ENCODE peak calls at places on chromosome 15, in five cellular contexts. S is tibial nerve, F is left ventricle myocardium inferior, C is brain microvascular endothelial cell, G is mucosa of descending colon. D is an unnamed sample.

GRCh38 chr15:50911641-50912040 is 3.2 kb downstream of the AP4E1 start:
- DNase-seq in C (no peak), G (no peak), S (no peak), F (no peak), D (no peak)

GRCh38 chr15:58758141-58758540 is 8.6 kb upstream of the ADAM10 start:
- DNase-seq in S (no peak), C (no peak), F (no peak), G (no peak), D (no peak)

GRCh38 chr15:75989045-75989444 is 23.2 kb downstream of the NRG4 start:
- DNase-seq in F (no peak), G (no peak), S (no peak), C (no peak), D (no peak)

GRCh38 chr15:67812232-67812631 is 13.1 kb upstream of the SKOR1 start:
- DNase-seq in C (no peak), S (no peak), G (no peak), F (no peak), D (no peak)

GRCh38 chr15:40930430-40931299 is 1.5 kb downstream of the DLL4 start:
- DNase-seq in C (no peak), G (peak), F (peak), S (no peak), D (peak)

GRCh38 chr15:77001351-77001750 is 6.4 kb downstream of the PSTPIP1 start:
- DNase-seq in G (peak), F (no peak), S (no peak), C (no peak), D (no peak)

GRCh38 chr15:50312636-50313035 is 42.4 kb downstream of the GABPB1 start:
- DNase-seq in F (no peak), G (no peak), S (no peak), C (no peak), D (no peak)

GRCh38 chr15:49627407-49627877 is 6.6 kb downstream of the DTWD1 start:
- DNase-seq in S (no peak), G (no peak), F (no peak), C (peak), D (no peak)

GRCh38 chr15:81893182-81893833 is 152.5 kb downstream of the MEX3B start:
- DNase-seq in F (no peak), S (no peak), G (no peak), C (no peak), D (no peak)

GRCh38 chr15:30065025-30065801 is 17.5 kb upstream of the GOLGA8J start:
- DNase-seq in S (no peak), C (peak), G (no peak), F (no peak), D (no peak)

GRCh38 chr15:70817266-70817665 is 36.7 kb downstream of the LARP6 start:
- DNase-seq in C (no peak), S (no peak), G (no peak), F (no peak), D (no peak)

GRCh38 chr15:30992073-30992363 is 590 bp upstream of the MTMR10 start:
- DNase-seq in F (no peak), G (no peak), C (no peak), S (no peak), D (no peak)

GRCh38 chr15:83365370-83365938 is 81.0 kb upstream of the BNC1 start:
- DNase-seq in F (peak), C (peak), S (no peak), G (no peak), D (no peak)

GRCh38 chr15:79523266-79523665 is 91.1 kb downstream of the MINAR1 start:
- DNase-seq in G (no peak), F (no peak), C (no peak), S (no peak), D (no peak)

GRCh38 chr15:42068601-42069000 is 25.8 kb downstream of the PLA2G4D start:
- DNase-seq in C (no peak), S (no peak), F (no peak), G (peak), D (no peak)

GRCh38 chr15:96270581-96271172 is 59.8 kb upstream of the NR2F2 start:
- DNase-seq in C (peak), G (no peak), S (no peak), F (no peak), D (no peak)

GRCh38 chr15:81901323-81901722 is 144.5 kb downstream of the MEX3B start:
- DNase-seq in S (no peak), F (no peak), C (no peak), G (no peak), D (no peak)

GRCh38 chr15:57286446-57287127 is 89.7 kb upstream of the CGNL1 start:
- DNase-seq in G (no peak), C (no peak), S (no peak), F (no peak), D (no peak)

GRCh38 chr15:78440375-78441373 is 2.7 kb downstream of the IREB2 start:
- DNase-seq in G (no peak), S (no peak), C (no peak), F (no peak), D (no peak)

GRCh38 chr15:59491062-59491461 is 53.1 kb downstream of the FAM81A start:
- DNase-seq in G (no peak), C (no peak), S (no peak), F (no peak), D (no peak)

GRCh38 chr15:63107895-63108546 is 13.6 kb upstream of the LACTB start:
- DNase-seq in C (peak), S (peak), G (no peak), F (no peak), D (no peak)

GRCh38 chr15:83278191-83278590 is 6.3 kb downstream of the BNC1 start:
- DNase-seq in F (no peak), G (no peak), S (no peak), C (peak), D (no peak)

GRCh38 chr15:34721802-34722795 is 32.7 kb downstream of the GJD2 start:
- DNase-seq in C (peak), S (peak), F (peak), G (no peak), D (peak)
- TF ChIP-seq CTCF in C (no peak), S (no peak), F (peak), G (no peak), D (peak)

GRCh38 chr15:65033659-65034269 is 4.3 kb upstream of the MTFMT start:
- DNase-seq in C (peak), F (no peak), G (no peak), S (no peak), D (no peak)
- TF ChIP-seq CTCF in C (peak), F (peak), G (peak), S (peak), D (peak)

GRCh38 chr15:46277994-46278885 is 643.4 kb downstream of the SQOR start:
- DNase-seq in F (no peak), S (no peak), C (no peak), G (no peak), D (no peak)

GRCh38 chr15:46275701-46276100 is 640.9 kb downstream of the SQOR start:
- DNase-seq in C (no peak), S (no peak), F (no peak), G (no peak), D (no peak)

GRCh38 chr15:46277451-46277850 is 642.6 kb downstream of the SQOR start:
- DNase-seq in S (no peak), G (no peak), C (no peak), F (no peak), D (no peak)

DNA sequence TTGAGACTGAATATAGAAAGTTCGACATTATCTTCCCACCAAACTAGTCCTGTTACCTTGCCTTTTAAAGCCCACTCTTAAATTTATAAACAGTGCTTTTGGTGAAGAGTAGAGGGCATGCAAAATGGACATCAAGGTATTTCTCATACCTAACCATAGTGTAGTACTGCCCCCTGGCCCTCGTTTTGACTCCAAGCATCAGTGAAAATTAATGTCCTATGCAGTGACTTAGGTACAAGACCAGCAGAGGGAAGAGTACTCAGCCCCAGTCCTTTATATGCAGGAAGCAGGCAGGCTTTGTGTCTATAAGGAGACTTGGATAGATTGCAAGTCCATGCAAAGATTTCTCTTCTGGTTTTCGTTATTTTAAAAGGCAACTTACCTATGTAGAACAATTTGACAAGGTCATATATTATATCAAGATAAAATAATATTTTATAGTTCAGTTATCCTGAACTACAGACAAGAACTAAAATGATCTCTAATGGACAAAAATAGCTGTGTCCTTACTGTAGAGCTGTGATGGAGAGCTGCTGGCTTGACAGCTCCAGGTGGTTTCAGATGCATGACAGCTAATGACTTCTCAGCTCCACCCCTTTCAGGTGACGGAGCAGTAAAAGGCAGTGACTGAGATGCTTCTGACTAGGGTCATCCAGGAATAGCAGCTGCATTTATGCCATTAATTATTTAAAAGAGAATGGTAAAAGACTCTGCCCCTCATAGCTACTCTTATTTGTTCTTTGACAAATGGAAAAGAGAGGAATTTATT is 646.1 kb downstream of the SQOR start:
- DNase-seq in G (no peak), F (no peak), C (no peak), S (no peak), D (no peak)
- TF ChIP-seq CTCF in G (no peak), F (peak), C (no peak), S (no peak), D (peak)

GRCh38 chr15:85312925-85313324 is 67.5 kb upstream of the AKAP13 start:
- DNase-seq in F (no peak), S (no peak), C (peak), G (no peak), D (no peak)
- TF ChIP-seq CTCF in F (no peak), S (peak), C (peak), G (no peak), D (no peak)